ENCODE peak calls at places on chromosomes 16 and 17, in five cellular contexts. Q, Z, D, F and J are unnamed samples.

GRCh38 chr16:15427648-15428239 is 6.6 kb upstream of the BMERB1 start:
- DNase-seq in Q (peak; percentile 59), Z (peak; percentile 62), D (peak; percentile 76), F (peak; percentile 55), J (no peak)

GRCh38 chr17:5813357-5813756 is 229.0 kb upstream of the NLRP1 start:
- DNase-seq in Q (no peak), Z (no peak), D (no peak), F (no peak), J (no peak)

GRCh38 chr17:60102632-60103047 is 23.9 kb upstream of the HEATR6 start:
- DNase-seq in Q (peak; percentile 37), Z (no peak), D (no peak), F (peak; percentile 37), J (no peak)

GRCh38 chr17:76502326-76503211 is 1.3 kb upstream of the RHBDF2 start:
- DNase-seq in Q (peak; percentile 45), Z (peak; percentile 84), D (no peak), F (no peak), J (no peak)

GRCh38 chr16:31452631-31453106 is 6.6 kb upstream of the ARMC5 start:
- DNase-seq in Q (no peak), Z (no peak), D (peak; percentile 35), F (no peak), J (no peak)

GRCh38 chr17:28925912-28926365 is 23.1 kb upstream of the DHRS13 start:
- DNase-seq in Q (peak; percentile 39), Z (no peak), D (no peak), F (no peak), J (no peak)

GRCh38 chr17:15298176-15298575 is 33.0 kb upstream of the PMP22 start:
- DNase-seq in Q (no peak), Z (no peak), D (no peak), F (no peak), J (no peak)

GRCh38 chr17:27544350-27545131 is 86.4 kb upstream of the LGALS9 start:
- DNase-seq in Q (no peak), Z (no peak), D (no peak), F (no peak), J (no peak)

GRCh38 chr16:72094266-72094610 is 591 bp downstream of the DHX38 start:
- DNase-seq in Q (no peak), Z (no peak), D (no peak), F (no peak), J (no peak)

GRCh38 chr16:21162661-21163151 is 4.2 kb downstream of the LDAF1 start:
- DNase-seq in Q (no peak), Z (peak; percentile 47), D (peak; percentile 67), F (no peak), J (no peak)

DNA sequence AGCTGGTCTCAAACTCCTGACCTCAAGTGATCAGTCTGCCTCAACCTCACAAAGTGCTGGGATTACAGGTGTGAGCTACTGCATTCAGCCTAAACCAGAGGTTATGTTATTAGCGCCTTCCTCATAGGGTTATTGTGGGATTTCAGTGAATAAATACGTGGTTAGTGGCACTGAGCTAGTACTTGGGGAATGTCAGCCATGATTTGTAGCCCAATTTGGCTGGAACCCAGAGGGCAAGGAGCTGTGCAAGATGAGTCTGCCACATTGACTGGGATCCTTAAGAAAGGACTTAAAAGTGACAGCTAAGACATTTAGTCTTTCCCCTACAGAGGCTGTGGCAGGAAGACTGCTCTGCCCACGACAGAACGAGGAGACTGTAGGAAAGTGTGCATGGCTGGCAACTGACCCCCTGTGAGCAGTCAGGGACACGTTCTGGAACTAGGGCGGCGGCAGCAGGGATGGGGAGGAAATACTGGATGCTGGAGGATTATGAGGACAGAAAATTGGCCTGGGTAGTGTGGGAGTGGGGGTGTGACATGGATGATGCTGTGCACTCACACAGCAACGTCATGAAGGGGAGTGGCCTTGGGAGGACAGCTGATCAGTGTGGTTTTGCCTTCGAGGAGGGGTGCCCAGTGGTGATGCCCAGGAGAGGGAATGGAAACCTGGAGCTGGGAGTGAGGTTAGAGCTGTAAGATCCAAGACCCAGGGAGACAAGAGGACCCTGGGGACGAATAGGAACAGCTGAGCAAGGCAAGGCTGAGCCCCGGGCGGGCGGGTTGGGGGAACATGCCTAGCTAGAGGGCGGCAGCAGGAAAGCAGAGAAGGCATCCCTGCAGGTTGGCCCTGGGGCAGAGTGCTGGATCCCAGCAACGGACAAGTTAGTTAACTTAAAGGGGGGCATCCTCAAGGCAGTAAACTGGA is 14.5 kb downstream of the ATP5PD start:
- DNase-seq in Q (peak; percentile 62), Z (peak; percentile 51), D (peak; percentile 93), F (peak; percentile 74), J (peak; percentile 95)
- H3K4me3 ChIP-seq in Q (peak overlapping the region; percentile 59), Z (peak overlapping the region; percentile 75), D (peak overlapping the region; percentile 59), F (peak overlapping the region; percentile 62), J (peak overlapping the region; percentile 77)

DNA sequence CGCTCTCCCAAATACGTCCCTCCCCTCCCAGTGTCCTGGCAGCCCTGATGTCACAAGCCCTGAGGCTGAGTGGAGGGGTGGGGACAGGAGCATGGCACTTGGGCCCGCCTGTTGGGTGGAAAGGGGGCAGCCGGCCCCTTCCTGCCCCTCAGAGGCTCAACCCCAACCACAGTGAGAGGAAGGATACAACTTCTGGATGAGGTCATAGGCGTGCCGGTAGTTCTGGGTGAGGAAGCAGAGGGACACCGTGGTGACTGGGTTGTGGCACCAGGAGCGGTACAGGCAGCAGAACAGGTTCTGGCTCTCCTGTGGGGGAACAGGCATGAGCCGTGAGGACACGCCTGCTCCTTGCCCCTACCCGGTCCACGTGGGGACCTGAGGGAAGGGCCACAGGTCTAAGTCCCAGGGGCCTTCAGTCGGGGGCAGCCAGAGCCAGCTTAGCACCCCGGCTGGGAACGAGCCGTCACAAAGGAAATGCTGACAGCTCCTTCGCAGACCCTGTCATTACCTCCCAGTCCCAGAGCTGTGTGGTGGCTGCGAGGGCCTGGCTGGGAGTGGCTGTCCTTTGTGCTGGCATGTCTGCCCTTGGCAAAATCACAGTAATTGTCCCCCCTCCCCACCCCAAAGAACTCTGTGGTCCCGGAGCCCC is 11.2 kb upstream of the MTSS2 start:
- DNase-seq in Q (peak; percentile 88), Z (peak; percentile 64), D (no peak), F (peak; percentile 30), J (no peak)
- H3K27ac ChIP-seq in Q (peak overlapping the region; percentile 80), Z (peak overlapping the region; percentile 1), D (peak overlapping the region; percentile 91), F (peak overlapping the region; percentile 91), J (peak overlapping the region; percentile 99)

GRCh38 chr16:81652798-81653505 is 126.1 kb upstream of the PLCG2 start:
- DNase-seq in Q (no peak), Z (no peak), D (no peak), F (peak; percentile 34), J (no peak)

GRCh38 chr16:81651758-81652718 is 127.1 kb upstream of the PLCG2 start:
- DNase-seq in Q (no peak), Z (no peak), D (no peak), F (no peak), J (no peak)

GRCh38 chr16:81650281-81650680 is 128.8 kb upstream of the PLCG2 start:
- DNase-seq in Q (no peak), Z (no peak), D (no peak), F (no peak), J (no peak)

GRCh38 chr16:81649561-81649960 is 129.5 kb upstream of the PLCG2 start:
- DNase-seq in Q (no peak), Z (no peak), D (no peak), F (no peak), J (no peak)

DNA sequence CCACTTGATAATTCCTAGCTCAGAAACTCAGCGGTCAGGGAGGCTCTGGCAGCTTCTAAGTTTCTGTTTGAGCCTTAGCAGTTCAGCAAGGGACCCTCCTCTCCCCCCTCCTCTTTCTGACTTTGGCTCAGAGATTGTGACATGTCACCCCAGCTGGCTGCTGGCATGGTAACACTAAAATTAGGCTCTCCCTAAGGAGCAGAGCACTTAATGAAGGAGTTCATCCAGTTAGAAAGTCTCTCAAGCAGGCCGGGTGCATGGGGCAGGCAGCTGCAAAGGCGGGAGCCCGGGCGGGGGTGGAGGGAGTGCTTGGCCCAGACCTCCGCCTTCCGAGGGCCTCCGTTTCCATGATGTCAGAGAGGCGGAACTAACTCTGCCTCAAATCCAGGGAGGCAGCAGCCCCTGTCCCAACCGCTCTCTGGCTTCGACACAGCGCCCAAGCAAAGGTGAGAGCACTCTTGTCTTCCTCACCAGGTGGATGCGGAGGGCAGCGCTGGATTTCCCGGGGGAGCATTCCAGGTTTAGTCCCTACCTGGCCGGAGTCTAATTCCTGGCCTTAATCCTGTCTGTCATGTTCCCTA is 128.0 kb upstream of the PLCG2 start:
- DNase-seq in Q (peak; percentile 56), Z (peak; percentile 50), D (no peak), F (peak; percentile 70), J (no peak)
- TF ChIP-seq EP300 in Q (no peak), Z (no peak), D (no peak), F (no peak), J (no peak)

GRCh38 chr16:89149386-89149785 is 22.2 kb upstream of the CDH15 start:
- DNase-seq in Q (no peak), Z (no peak), D (no peak), F (no peak), J (no peak)
- H3K4me3 ChIP-seq in Q (no peak overlapping the region), Z (no peak overlapping the region), D (no peak overlapping the region), F (no peak overlapping the region), J (no peak overlapping the region)

GRCh38 chr17:47928415-47928814 is 13.0 kb upstream of the PNPO start:
- DNase-seq in Q (no peak), Z (no peak), D (no peak), F (no peak), J (no peak)
- H3K27ac ChIP-seq in Q (no peak overlapping the region), Z (no peak overlapping the region), D (peak overlapping the region; percentile 55), F (no peak overlapping the region), J (no peak overlapping the region)

DNA sequence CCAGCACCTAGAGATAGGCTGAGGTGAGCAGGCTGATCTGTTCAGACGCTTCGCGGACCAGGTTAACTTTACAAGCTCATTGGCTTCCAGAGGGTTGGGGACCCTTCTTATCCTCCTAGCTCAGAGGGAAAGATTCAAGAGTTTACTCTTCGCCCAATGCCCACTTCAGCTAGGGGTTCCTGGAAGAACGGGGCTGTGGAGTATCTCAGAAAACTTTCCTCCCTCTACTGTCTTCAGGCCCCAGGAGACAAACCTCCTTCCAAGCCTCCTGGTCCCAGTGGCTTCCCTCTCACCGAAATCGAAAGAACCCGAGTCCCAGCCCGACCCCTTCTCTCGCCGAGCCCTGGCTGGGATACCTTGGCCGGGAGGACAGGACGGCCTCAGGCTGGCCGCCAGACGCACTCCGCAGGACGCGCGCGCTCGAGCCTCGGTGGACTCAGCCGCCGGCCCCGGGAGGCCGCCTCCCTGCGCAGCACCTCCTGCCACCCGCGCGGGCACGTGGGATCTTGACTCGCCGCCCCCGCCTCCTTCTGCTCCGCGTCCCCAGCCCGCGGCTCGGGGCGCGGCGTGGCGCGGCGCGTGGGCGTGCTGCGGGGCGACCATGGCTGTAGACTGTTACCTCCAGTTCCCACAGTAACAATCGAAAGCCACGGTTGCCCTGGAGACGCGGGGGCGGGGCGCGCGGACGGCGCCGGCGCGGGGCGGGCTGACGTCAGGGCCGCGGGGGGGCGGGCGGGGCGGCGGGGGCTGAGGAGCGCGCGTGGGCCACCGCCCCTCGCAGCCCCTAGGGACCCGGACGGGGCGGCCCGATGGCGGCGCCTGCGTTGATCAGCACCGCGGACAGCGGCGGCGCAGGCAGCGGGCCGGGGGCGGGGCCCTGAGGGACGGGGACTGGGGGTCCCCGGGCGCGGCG is 5.3 kb upstream of the HIC1 start:
- DNase-seq in Q (peak; percentile 81), Z (peak; percentile 89), D (peak; percentile 94), F (peak; percentile 90), J (peak; percentile 96)
- TF ChIP-seq EP300 in Q (no peak), Z (no peak), D (no peak), F (no peak), J (no peak)

GRCh38 chr17:79950711-79951110 is 85.0 kb downstream of the TBC1D16 start:
- DNase-seq in Q (no peak), Z (no peak), D (peak; percentile 46), F (no peak), J (no peak)
- H3K4me3 ChIP-seq in Q (no peak overlapping the region), Z (no peak overlapping the region), D (no peak overlapping the region), F (no peak overlapping the region), J (no peak overlapping the region)

GRCh38 chr17:43860077-43860725 is 13.2 kb downstream of the CD300LG start:
- DNase-seq in Q (peak; percentile 15), Z (no peak), D (no peak), F (no peak), J (no peak)
- H3K27ac ChIP-seq in Q (peak overlapping the region; percentile 29), Z (no peak overlapping the region), D (no peak overlapping the region), F (no peak overlapping the region), J (peak overlapping the region; percentile 70)

GRCh38 chr17:57032343-57032742 is 52.7 kb upstream of the AKAP1 start:
- DNase-seq in Q (peak; percentile 86), Z (peak; percentile 70), D (no peak), F (peak; percentile 70), J (no peak)
- TF ChIP-seq EP300 in Q (no peak), Z (peak; percentile 39), D (no peak), F (no peak), J (peak; percentile 31)